ENCODE peak calls at places on chromosomes 4 and X, in four cellular contexts. M is heart right ventricle; C is germinal center; B is central memory CD4-positive, alpha-beta T cell. J is an unnamed sample.

GRCh38 chr4:139734201-139734874 is 68.7 kb downstream of the MGST2 start:
- DNase-seq in B (no peak), C (peak; percentile 18), M (no peak), J (no peak)

GRCh38 chrX:73812256-73812655 is 249.3 kb downstream of the CHIC1 start:
- DNase-seq in B (no peak), C (no peak), M (no peak), J (no peak)

GRCh38 chrX:107718156-107718621 is 57.4 kb downstream of the TSC22D3 start:
- DNase-seq in C (peak; percentile 52), M (peak; percentile 68), B (peak; percentile 74), J (peak; percentile 60)

GRCh38 chrX:150766351-150767044 is 73.3 kb downstream of the MTMR1 start:
- DNase-seq in C (no peak), M (no peak), B (no peak), J (no peak)

GRCh38 chrX:2578864-2579263 is 78.1 kb upstream of the DHRSX start:
- DNase-seq in C (no peak), M (no peak), B (no peak), J (no peak)

GRCh38 chr4:110211007-110211769 is 12.8 kb upstream of the ELOVL6 start:
- DNase-seq in B (peak; percentile 48), C (peak; percentile 41), M (no peak), J (peak; percentile 20)

GRCh38 chr4:179398414-179398813 is 1956.2 kb upstream of the AGA start:
- DNase-seq in C (no peak), B (no peak), M (no peak), J (no peak)

GRCh38 chr4:106238819-106239420 is 77.1 kb downstream of the TBCK start:
- DNase-seq in B (no peak), C (peak; percentile 14), M (peak; percentile 7), J (no peak)

GRCh38 chr4:124432500-124432899 is 280.0 kb downstream of the ANKRD50 start:
- DNase-seq in B (no peak), M (no peak), C (no peak), J (no peak)

GRCh38 chrX:153374426-153374825 is 26.7 kb downstream of the PNMA6E start:
- DNase-seq in M (no peak), B (no peak), C (no peak), J (no peak)

GRCh38 chr4:26583538-26583864 is 383 bp upstream of the TBC1D19 start:
- DNase-seq in M (no peak), B (no peak), C (no peak), J (no peak)

GRCh38 chr4:132824721-132825120 is 324.4 kb upstream of the PCDH10 start:
- DNase-seq in M (no peak), B (no peak), C (no peak), J (no peak)

GRCh38 chr4:139844459-139845036 is 178.9 kb downstream of the MGST2 start:
- DNase-seq in M (no peak), B (no peak), C (no peak), J (no peak)

GRCh38 chr4:42339935-42340406 is 57.3 kb upstream of the SHISA3 start:
- DNase-seq in M (peak; percentile 46), B (no peak), C (no peak), J (no peak)

GRCh38 chr4:87017580-87018061 is 82.8 kb downstream of the AFF1 start:
- DNase-seq in M (no peak), B (no peak), C (no peak), J (no peak)